ENCODE peak calls at places on chromosomes 6 and 20, in seven cellular contexts. X, H, M, P, K, E and N are unnamed samples.

GRCh38 chr6:43578748-43579147 is 2.8 kb downstream of the POLH start:
- DNase-seq in X (no peak), H (no peak), M (no peak), P (no peak), K (no peak), E (peak), N (no peak)

GRCh38 chr6:36862164-36862847 is 12.3 kb downstream of the PPIL1 start:
- DNase-seq in X (no peak), H (no peak), M (no peak), P (peak), K (peak), E (no peak), N (no peak)

GRCh38 chr20:13800728-13801134 is 15.9 kb downstream of the NDUFAF5 start:
- DNase-seq in X (peak), H (peak), M (peak), P (peak), K (peak), E (peak), N (peak)

GRCh38 chr6:156359912-156360311 is 417.3 kb upstream of the ARID1B start:
- DNase-seq in X (no peak), H (no peak), M (no peak), P (no peak), K (no peak), E (no peak), N (no peak)

GRCh38 chr20:54865273-54865672 is 389.9 kb downstream of the DOK5 start:
- DNase-seq in X (no peak), H (no peak), M (no peak), P (no peak), K (no peak), E (no peak), N (no peak)

GRCh38 chr6:138161434-138162103 is at the start of gene ARFGEF3:
- DNase-seq in X (peak), H (peak), M (peak), P (peak), K (peak), E (no peak), N (no peak)

GRCh38 chr6:16336056-16336810 is 97.8 kb downstream of the GMPR start:
- DNase-seq in X (no peak), H (no peak), M (peak), P (no peak), K (peak), E (no peak), N (no peak)

GRCh38 chr20:5821627-5822215 is 71.5 kb downstream of the SHLD1 start:
- DNase-seq in X (peak), H (no peak), M (no peak), P (no peak), K (no peak), E (no peak), N (no peak)

GRCh38 chr20:63090682-63091571 is 84.2 kb upstream of the BHLHE23 start:
- DNase-seq in X (peak), H (no peak), M (no peak), P (no peak), K (no peak), E (no peak), N (no peak)

GRCh38 chr6:128363020-128363419 is 157.4 kb downstream of the PTPRK start:
- DNase-seq in X (no peak), H (no peak), M (no peak), P (no peak), K (no peak), E (no peak), N (no peak)

GRCh38 chr6:119612176-119612870 is 262.8 kb upstream of the MAN1A1 start:
- DNase-seq in X (no peak), H (peak), M (no peak), P (no peak), K (no peak), E (peak), N (no peak)

GRCh38 chr6:118768904-118769325 is 117.5 kb upstream of the CEP85L start:
- DNase-seq in X (no peak), H (no peak), M (peak), P (no peak), K (peak), E (peak), N (no peak)

GRCh38 chr6:20534906-20535305 is 649 bp downstream of the CDKAL1 start:
- DNase-seq in X (no peak), H (no peak), M (no peak), P (no peak), K (peak), E (peak), N (no peak)

GRCh38 chr20:63321148-63321831 is 28.3 kb downstream of the COL20A1 start:
- DNase-seq in X (peak), H (peak), M (no peak), P (no peak), K (no peak), E (peak), N (no peak)

GRCh38 chr6:3139090-3139903 is 18.0 kb downstream of the TUBB2A start:
- DNase-seq in X (no peak), H (peak), M (peak), P (peak), K (no peak), E (peak), N (no peak)

GRCh38 chr6:143325379-143326140 is 124.9 kb downstream of the ADAT2 start:
- DNase-seq in X (no peak), H (peak), M (no peak), P (no peak), K (peak), E (no peak), N (no peak)

GRCh38 chr6:93827728-93828127 is 408.4 kb upstream of the EPHA7 start:
- DNase-seq in X (no peak), H (no peak), M (no peak), P (no peak), K (no peak), E (no peak), N (no peak)

GRCh38 chr6:170286246-170286933 is 4.5 kb downstream of the DLL1 start:
- DNase-seq in X (peak), H (peak), M (no peak), P (no peak), K (no peak), E (peak), N (no peak)

GRCh38 chr6:40577672-40578071 is 9.5 kb downstream of the LRFN2 start:
- DNase-seq in X (no peak), H (no peak), M (no peak), P (no peak), K (no peak), E (no peak), N (no peak)

GRCh38 chr20:38165966-38166706 is 1.1 kb upstream of the TGM2 start:
- DNase-seq in X (no peak), H (peak), M (no peak), P (no peak), K (peak), E (peak), N (no peak)

GRCh38 chr20:7694940-7695567 is 245.2 kb downstream of the HAO1 start:
- DNase-seq in X (no peak), H (no peak), M (no peak), P (no peak), K (no peak), E (no peak), N (no peak)

GRCh38 chr6:138188278-138188923 is 26.7 kb downstream of the ARFGEF3 start:
- DNase-seq in X (no peak), H (no peak), M (peak), P (no peak), K (peak), E (no peak), N (no peak)

GRCh38 chr20:37804584-37805566 is 98.1 kb upstream of the VSTM2L start:
- DNase-seq in X (no peak), H (peak), M (no peak), P (no peak), K (no peak), E (peak), N (no peak)

GRCh38 chr6:135189344-135189743 is 8.2 kb downstream of the MYB start:
- DNase-seq in X (no peak), H (no peak), M (no peak), P (no peak), K (no peak), E (no peak), N (no peak)

GRCh38 chr6:151497935-151498726 is 4.3 kb downstream of the CCDC170 start:
- DNase-seq in X (no peak), H (peak), M (no peak), P (no peak), K (peak), E (peak), N (no peak)

GRCh38 chr20:4159765-4160490 is 144.6 kb upstream of the RNF24 start:
- DNase-seq in X (peak), H (no peak), M (no peak), P (no peak), K (no peak), E (no peak), N (no peak)

GRCh38 chr6:149459761-149460160 is 25.1 kb downstream of the ZC3H12D start:
- DNase-seq in X (no peak), H (no peak), M (no peak), P (no peak), K (no peak), E (no peak), N (no peak)

GRCh38 chr6:133132583-133132982 is 108.6 kb upstream of the EYA4 start:
- DNase-seq in X (no peak), H (no peak), M (no peak), P (no peak), K (no peak), E (no peak), N (no peak)

GRCh38 chr20:25481235-25481917 is 73.9 kb downstream of the GINS1 start:
- DNase-seq in X (peak), H (no peak), M (no peak), P (no peak), K (no peak), E (no peak), N (no peak)

GRCh38 chr6:116015983-116016382 is 44.7 kb downstream of the FRK start:
- DNase-seq in X (no peak), H (no peak), M (no peak), P (no peak), K (no peak), E (no peak), N (no peak)

GRCh38 chr6:90478278-90478677 is 108.6 kb downstream of the MAP3K7 start:
- DNase-seq in X (no peak), H (no peak), M (no peak), P (no peak), K (no peak), E (no peak), N (no peak)

GRCh38 chr6:35363293-35363750 is 21.0 kb downstream of the PPARD start:
- DNase-seq in X (peak), H (peak), M (no peak), P (no peak), K (no peak), E (peak), N (no peak)

GRCh38 chr6:32576261-32576660 is 13.4 kb downstream of the HLA-DRB1 start:
- DNase-seq in X (no peak), H (no peak), M (no peak), P (no peak), K (no peak), E (no peak), N (no peak)

GRCh38 chr6:10478187-10479040 is 42.7 kb upstream of the GCNT2 start:
- DNase-seq in X (no peak), H (peak), M (no peak), P (peak), K (peak), E (peak), N (peak)

GRCh38 chr6:27161946-27162603 is 85.4 kb upstream of the PRSS16 start:
- DNase-seq in X (no peak), H (peak), M (no peak), P (peak), K (peak), E (peak), N (no peak)

DNA sequence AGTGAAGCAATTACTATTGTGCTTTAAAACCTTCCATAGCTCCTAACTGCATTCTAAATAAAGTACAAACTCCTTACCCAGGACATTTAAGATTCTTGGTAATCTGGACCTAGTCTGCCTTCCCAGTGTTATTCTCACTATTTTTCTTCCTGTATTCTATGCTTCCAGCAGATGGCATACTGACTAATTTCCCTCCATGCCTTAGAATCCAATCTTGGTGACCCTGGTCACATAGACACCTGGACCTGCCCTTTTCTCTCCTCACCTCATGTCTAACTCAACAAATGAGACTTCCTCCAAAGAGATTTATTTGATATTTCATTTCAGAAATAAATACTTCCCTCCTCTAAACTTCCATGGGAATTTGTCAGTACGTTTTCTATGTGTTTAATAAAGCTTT is 25.8 kb downstream of the ROS1 start:
- DNase-seq in X (no peak), H (peak), M (no peak), P (peak), K (peak), E (peak), N (no peak)
- TF ChIP-seq CTCF in X (no peak), H (peak), M (no peak), P (peak), K (peak), E (peak), N (peak)

DNA sequence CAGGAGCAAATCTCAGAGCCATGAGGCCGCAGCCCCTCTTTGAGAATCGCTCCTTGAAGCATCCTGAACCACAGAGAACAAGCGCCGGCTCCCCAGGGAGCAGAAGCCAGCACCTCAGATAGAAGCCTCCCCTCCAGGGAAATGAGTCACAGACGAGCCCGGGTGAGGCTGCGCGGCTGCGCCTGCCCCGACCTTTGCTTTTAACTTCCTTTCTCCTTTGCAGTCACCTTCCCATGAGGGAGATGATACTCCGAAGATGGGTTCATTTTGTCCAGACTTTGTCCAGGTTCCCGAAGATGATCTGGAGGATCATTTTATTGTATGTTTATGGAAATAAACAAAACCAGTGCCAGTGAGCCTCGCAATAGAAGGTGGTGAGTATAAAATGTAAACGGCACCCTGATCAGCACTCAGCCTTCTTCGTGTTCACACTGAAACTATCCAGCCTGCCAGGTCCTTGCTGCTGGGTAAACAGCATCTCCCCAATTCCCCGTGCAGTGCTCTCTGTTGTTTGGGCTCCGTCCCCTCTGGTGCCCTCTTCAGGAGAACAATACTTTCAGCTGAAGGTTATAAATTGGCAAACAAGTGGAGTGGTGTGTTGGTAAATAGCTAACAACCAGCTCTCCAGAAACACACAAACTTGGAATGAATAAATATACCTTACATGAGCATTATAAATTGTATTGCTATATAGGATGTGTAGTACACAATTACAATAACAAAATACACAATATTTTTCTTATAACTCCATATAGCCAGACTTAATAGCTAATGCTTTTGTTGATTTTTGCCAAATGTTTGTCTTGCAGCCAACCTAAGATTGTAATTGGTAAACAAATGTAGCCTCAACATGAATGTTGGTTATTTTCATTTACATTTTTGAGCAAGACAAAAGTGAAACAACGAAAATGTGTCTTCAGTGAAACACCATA is 41.4 kb upstream of the TMEM181 start:
- DNase-seq in X (peak), H (peak), M (peak), P (peak), K (peak), E (peak), N (peak)
- H3K4me3 ChIP-seq in X (peak), H (peak), M (no peak), P (peak), K (peak), E (peak), N (peak)

DNA sequence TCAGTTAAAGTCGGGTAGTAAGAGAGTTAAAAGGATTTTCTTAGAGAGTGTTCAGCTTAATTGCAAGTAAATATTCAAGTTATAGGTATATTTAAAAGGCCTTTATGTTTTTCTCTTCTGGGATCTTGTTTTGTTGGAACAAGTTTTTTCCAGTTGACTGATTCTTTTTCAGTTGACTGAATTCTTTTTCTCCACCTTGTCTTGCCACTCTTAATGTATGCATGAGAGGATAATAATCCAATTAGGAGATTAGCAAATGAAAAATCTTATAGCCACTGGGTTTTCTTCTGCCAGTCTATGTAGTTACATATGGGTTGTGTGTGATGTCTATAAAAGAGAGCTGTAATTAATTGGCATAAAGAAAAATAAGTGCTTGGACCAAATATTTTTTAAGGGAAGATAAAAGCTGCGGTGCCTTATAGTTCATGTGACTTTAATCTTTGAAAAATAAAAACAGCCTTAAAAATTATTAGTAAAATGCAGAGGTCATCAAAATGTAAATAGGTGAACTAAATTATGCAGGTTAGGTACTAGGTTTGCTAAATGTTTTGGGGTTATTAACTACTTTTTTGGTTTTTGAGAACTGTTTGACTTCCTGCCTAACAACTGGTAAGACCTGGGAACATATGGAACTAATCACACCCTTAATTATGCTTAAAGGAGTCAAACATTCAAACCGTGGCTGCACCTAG is 367.2 kb downstream of the HTR1B start:
- DNase-seq in X (no peak), H (no peak), M (no peak), P (no peak), K (no peak), E (no peak), N (no peak)
- TF ChIP-seq CTCF in X (no peak), H (no peak), M (no peak), P (no peak), K (no peak), E (no peak), N (no peak)

GRCh38 chr6:112549749-112550148 is 202.6 kb downstream of the RFPL4B start:
- DNase-seq in X (no peak), H (no peak), M (no peak), P (no peak), K (no peak), E (no peak), N (no peak)
- H3K4me3 ChIP-seq in X (no peak), H (no peak), M (no peak), P (no peak), K (no peak), E (no peak), N (no peak)

GRCh38 chr6:84764332-84765049 is at the start of gene TBX18:
- DNase-seq in X (peak), H (peak), M (no peak), P (peak), K (peak), E (peak), N (peak)
- TF ChIP-seq CTCF in X (no peak), H (no peak), M (no peak), P (no peak), K (no peak), E (peak), N (no peak)

DNA sequence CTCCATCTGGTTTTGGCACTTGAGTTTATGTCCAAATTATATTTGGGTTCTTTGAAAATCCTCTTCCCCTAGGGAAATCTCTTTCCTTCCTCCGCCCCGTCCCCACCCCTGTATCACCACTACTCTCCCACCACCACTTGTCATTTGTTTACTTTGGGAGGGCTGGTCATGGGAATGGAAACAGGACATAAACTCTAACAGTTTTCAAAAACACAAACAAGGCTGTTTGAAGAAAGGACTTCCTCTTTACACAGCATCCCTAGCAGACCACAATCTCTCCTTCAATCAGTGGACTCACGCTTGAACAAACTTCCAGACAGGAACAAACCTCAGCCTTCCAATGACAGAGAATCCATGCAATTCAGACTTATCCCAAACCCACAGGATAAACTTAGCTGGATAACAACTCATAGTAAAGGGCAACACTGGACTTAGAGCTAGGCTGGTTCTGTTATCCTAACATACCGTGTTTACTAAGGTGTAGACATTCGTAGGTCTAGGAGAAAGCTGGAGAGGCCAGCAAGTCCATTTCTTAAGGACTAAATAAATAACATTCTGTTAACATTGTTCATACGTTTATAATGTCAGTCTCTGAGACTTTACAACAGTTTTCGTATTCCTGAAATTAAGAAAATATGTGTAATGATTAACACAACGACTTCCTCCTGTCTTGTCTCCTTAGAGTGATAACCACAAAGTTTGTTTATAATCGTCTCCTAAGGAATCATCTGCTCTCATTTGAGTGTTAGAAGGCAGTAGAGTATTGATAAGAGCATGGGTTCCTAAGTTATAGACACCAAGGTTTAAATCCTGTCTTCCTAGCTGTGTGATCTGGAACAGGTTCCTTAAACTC is 44.1 kb upstream of the CTAGE9 start:
- DNase-seq in X (no peak), H (no peak), M (no peak), P (no peak), K (no peak), E (no peak), N (no peak)
- H3K4me3 ChIP-seq in X (no peak), H (no peak), M (no peak), P (no peak), K (no peak), E (no peak), N (no peak)